ENCODE peak calls at places on chromosome 3, in nine cellular contexts. B is HS-27A, J is transverse colon, X is ovary, G is left cardiac atrium, R is caudate nucleus, M is GM13977, Y is foreskin fibroblast, D is GM03348. F is an unnamed sample.
A peak's percentile ranks its signal among the peaks of the same experiment; 100 is the strongest.

GRCh38 chr3:170751083-170751893 is 118.7 kb downstream of the RPL22L1 start:
- DNase-seq in J (peak; percentile 11), X (peak; percentile 70), G (peak; percentile 64), B (peak; percentile 98), D (peak; percentile 68), Y (peak; percentile 97), R (no peak), M (no peak), F (peak; percentile 68)

GRCh38 chr3:187227658-187228258 is 30.5 kb downstream of the RTP1 start:
- DNase-seq in Y (peak; percentile 83), B (peak; percentile 61), M (no peak), J (no peak), D (peak; percentile 76), G (no peak), X (no peak), R (no peak), F (no peak)

GRCh38 chr3:45985532-45986302 is 9.9 kb downstream of the FYCO1 start:
- DNase-seq in D (no peak), X (no peak), M (no peak), G (no peak), B (no peak), Y (peak; percentile 53), J (no peak), R (no peak), F (no peak)

GRCh38 chr3:182981038-182981380 is 671 bp upstream of the DCUN1D1 start:
- DNase-seq in G (no peak), D (no peak), B (no peak), R (no peak), X (peak; percentile 26), Y (no peak), J (no peak), M (no peak), F (no peak)

GRCh38 chr3:77815467-77815866 is 775.6 kb downstream of the ROBO2 start:
- DNase-seq in B (no peak), X (no peak), J (no peak), Y (peak; percentile 19), M (no peak), D (no peak), G (no peak), R (no peak), F (peak; percentile 49)

GRCh38 chr3:152245498-152246175 is 23.1 kb upstream of the MBNL1 start:
- DNase-seq in R (no peak), G (no peak), J (no peak), D (no peak), M (no peak), B (no peak), Y (no peak), X (no peak), F (peak; percentile 54)

GRCh38 chr3:189569473-189569872 is 61.7 kb upstream of the TP63 start:
- DNase-seq in B (no peak), D (no peak), G (no peak), Y (no peak), X (no peak), M (no peak), R (no peak), J (no peak), F (no peak)

GRCh38 chr3:18442743-18443669 is 17.9 kb upstream of the SATB1 start:
- DNase-seq in D (no peak), G (no peak), B (no peak), R (no peak), X (no peak), J (no peak), Y (no peak), M (peak; percentile 13), F (no peak)

GRCh38 chr3:154023148-154023547 is 98.0 kb upstream of the ARHGEF26 start:
- DNase-seq in J (no peak), M (no peak), B (no peak), X (no peak), D (no peak), Y (peak; percentile 23), R (no peak), G (no peak), F (no peak)

GRCh38 chr3:32847520-32847919 is 29.7 kb downstream of the TRIM71 start:
- DNase-seq in D (no peak), M (no peak), J (no peak), Y (no peak), X (no peak), R (no peak), B (no peak), G (no peak), F (peak; percentile 9)

GRCh38 chr3:22885039-22885438 is 318.1 kb upstream of the UBE2E2 start:
- DNase-seq in M (no peak), B (no peak), R (no peak), G (no peak), J (no peak), X (no peak), Y (no peak), D (no peak), F (no peak)

GRCh38 chr3:119368243-119368800 is 74.1 kb downstream of the ARHGAP31 start:
- DNase-seq in R (no peak), D (no peak), Y (peak; percentile 38), X (no peak), J (no peak), B (no peak), M (no peak), G (peak; percentile 47), F (no peak)

GRCh38 chr3:196023947-196024346 is 57.9 kb downstream of the TFRC start:
- DNase-seq in G (no peak), M (no peak), J (no peak), B (no peak), Y (no peak), X (no peak), D (no peak), R (no peak), F (no peak)

GRCh38 chr3:132034486-132035464 is at the start of gene CPNE4:
- DNase-seq in M (peak; percentile 84), J (peak; percentile 54), Y (peak; percentile 93), D (peak; percentile 96), B (peak; percentile 23), R (peak; percentile 80), G (peak; percentile 80), X (peak; percentile 23), F (peak; percentile 93)

GRCh38 chr3:51670711-51671089 is 352 bp upstream of the TEX264 start:
- DNase-seq in Y (no peak), R (no peak), G (no peak), B (no peak), X (no peak), M (no peak), D (no peak), J (no peak), F (no peak)